ENCODE peak calls at places on chromosomes 4 and X, in ten cellular contexts. L is A549, W is GM12891, R is stomach, O is tibial nerve, F is GM12878, N is heart left ventricle, S is lower leg skin, I is H54, Q is Peyer's patch. Z is an unnamed sample.
A peak's percentile ranks its signal among the peaks of the same experiment; 100 is the strongest.

GRCh38 chr4:3235030-3235345 is 14.0 kb upstream of the MSANTD1 start:
- DNase-seq in L (no peak), W (no peak), R (no peak), O (no peak), F (no peak), N (no peak), S (no peak), I (no peak), Q (no peak), Z (no peak)

GRCh38 chrX:49725923-49726904 is 30.4 kb upstream of the PAGE1 start:
- DNase-seq in L (no peak), W (no peak), R (no peak), O (no peak), F (no peak), N (no peak), S (no peak), I (no peak), Q (no peak), Z (no peak)

GRCh38 chr4:152936446-152937279 is 540 bp downstream of the FHDC1 start:
- DNase-seq in L (peak; percentile 18), W (peak; percentile 39), R (peak; percentile 57), O (no peak), F (no peak), N (peak; percentile 12), S (peak; percentile 89), I (peak; percentile 38), Q (peak; percentile 77), Z (peak; percentile 82)

GRCh38 chr4:127140306-127140705 is 492.5 kb upstream of the INTU start:
- DNase-seq in L (peak; percentile 20), W (no peak), R (no peak), O (no peak), F (no peak), N (no peak), S (no peak), I (no peak), Q (no peak), Z (no peak)

GRCh38 chr4:139555705-139556070 is 331 bp downstream of the SETD7 start:
- DNase-seq in L (no peak), W (no peak), R (peak; percentile 45), O (peak; percentile 37), F (no peak), N (peak; percentile 56), S (peak; percentile 92), I (no peak), Q (peak; percentile 70), Z (no peak)

GRCh38 chr4:2761035-2761923 is 5.1 kb upstream of the TNIP2 start:
- DNase-seq in L (no peak), W (no peak), R (peak; percentile 90), O (no peak), F (no peak), N (no peak), S (no peak), I (no peak), Q (peak; percentile 92), Z (no peak)

GRCh38 chr4:28176942-28177341 is 1316.3 kb downstream of the STIM2 start:
- DNase-seq in L (peak; percentile 60), W (no peak), R (no peak), O (no peak), F (no peak), N (no peak), S (no peak), I (no peak), Q (no peak), Z (peak; percentile 0)

GRCh38 chrX:22053486-22053885 is 21.4 kb downstream of the PHEX start:
- DNase-seq in L (no peak), W (no peak), R (no peak), O (no peak), F (no peak), N (no peak), S (no peak), I (no peak), Q (no peak), Z (no peak)

DNA sequence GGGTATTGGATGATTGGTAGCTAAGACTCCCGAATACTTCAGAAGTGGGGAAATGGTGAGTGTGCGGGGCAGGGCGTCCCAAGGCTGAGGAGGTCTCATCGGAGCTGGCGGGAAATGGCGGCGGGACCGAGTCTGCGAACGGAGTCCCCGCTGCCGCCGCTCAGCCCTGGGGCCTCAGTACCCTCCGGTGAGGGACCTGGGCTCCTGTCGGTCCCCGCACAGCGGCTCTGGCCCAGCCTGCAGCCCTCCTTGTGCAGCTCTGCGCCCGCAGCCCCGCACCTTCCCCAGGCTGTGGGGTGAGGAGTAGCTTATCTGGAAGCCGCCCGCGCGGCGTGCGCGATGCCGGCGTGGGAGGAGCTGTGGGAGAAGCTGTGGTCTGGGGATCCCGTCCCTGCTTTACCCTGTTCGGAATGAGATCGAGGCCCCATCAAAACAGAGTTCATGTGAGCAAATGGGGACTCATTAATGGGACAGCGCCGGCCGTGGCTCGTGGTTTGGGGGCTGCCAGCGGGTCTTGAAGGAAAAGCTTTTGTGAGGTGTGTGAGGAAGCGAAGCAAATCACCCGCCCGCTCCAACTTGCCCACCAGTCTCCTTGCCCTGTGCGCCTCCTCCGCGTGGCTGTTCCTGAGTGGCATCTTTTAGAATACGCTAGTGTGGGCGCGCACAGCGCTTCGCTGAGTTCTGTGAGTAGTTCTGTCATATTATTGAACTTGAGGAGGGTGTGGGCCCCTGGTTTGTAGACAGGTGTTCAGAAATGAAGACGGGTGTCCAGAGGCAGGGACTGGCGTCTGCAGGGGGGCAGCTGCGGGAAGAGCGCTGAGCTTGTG is 531 bp downstream of the ZNF141 start:
- DNase-seq in L (peak; percentile 22), W (no peak), R (peak; percentile 40), O (peak; percentile 9), F (no peak), N (peak; percentile 36), S (peak; percentile 87), I (no peak), Q (no peak), Z (peak; percentile 78)
- TF ChIP-seq POLR2A in L (no peak), W (no peak), R (no peak), O (no peak), F (peak; percentile 68), N (no peak), S (no peak), I (no peak), Q (no peak), Z (peak; percentile 66)

GRCh38 chr4:122700178-122700725 is 32.3 kb upstream of the BBS12 start:
- DNase-seq in L (peak; percentile 6), W (no peak), R (no peak), O (no peak), F (no peak), N (peak; percentile 61), S (no peak), I (no peak), Q (peak; percentile 68), Z (no peak)
- TF ChIP-seq POLR2A in L (no peak), W (no peak), R (no peak), O (no peak), F (no peak), N (peak; percentile 63), S (no peak), I (no peak), Q (no peak), Z (no peak)

GRCh38 chr4:26583538-26583864 is 383 bp upstream of the TBC1D19 start:
- DNase-seq in L (no peak), W (no peak), R (no peak), O (no peak), F (no peak), N (no peak), S (no peak), I (no peak), Q (no peak), Z (no peak)

GRCh38 chr4:26579169-26579568 is 4.7 kb upstream of the TBC1D19 start:
- DNase-seq in L (no peak), W (no peak), R (no peak), O (no peak), F (no peak), N (no peak), S (no peak), I (no peak), Q (no peak), Z (no peak)

GRCh38 chr4:26584725-26585124 is 841 bp downstream of the TBC1D19 start:
- DNase-seq in L (no peak), W (no peak), R (no peak), O (no peak), F (no peak), N (no peak), S (no peak), I (no peak), Q (no peak), Z (no peak)

GRCh38 chr4:26589699-26590098 is 5.8 kb downstream of the TBC1D19 start:
- DNase-seq in L (no peak), W (no peak), R (no peak), O (no peak), F (no peak), N (no peak), S (no peak), I (no peak), Q (no peak), Z (no peak)

DNA sequence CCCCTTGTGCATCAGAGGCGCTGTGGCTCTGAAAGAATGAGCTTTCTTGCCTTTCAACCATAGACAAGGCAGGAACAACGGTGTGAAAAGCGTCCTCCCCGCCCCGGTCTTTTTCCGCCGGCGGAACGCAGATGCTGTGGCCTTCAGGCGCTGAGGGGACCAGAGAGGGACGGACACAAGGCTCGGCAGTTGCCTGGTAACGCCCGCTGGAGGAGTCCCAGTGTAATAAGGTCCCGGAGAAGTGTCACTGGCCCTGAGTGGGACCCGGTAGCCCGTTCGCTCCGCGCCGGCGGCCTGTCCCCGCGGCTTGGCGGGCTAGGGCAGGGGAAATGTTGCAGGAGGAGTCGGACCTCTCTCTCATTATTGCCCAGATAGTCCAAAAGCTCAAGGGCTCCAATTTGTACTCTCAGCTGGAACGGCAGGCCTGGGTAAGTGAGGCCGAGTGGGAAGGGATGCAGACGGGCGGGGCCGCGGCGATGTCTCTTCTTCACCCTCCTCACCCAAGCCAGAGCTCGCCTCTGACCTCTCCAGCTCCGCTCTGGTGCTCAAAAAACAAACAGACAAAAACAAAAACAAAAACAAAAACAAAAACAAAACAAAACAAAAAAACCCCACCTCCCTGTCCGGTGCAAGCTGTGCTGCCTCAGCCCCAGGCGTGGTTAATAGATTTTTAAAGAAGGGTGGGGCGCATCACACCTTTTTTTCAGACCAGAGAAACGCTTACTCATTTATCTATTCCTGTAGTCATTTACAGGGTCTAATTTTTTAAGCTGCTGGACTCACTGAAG is at the start of gene TBC1D19:
- DNase-seq in L (peak; percentile 88), W (peak; percentile 71), R (peak; percentile 91), O (peak; percentile 75), F (peak; percentile 56), N (peak; percentile 89), S (peak; percentile 97), I (peak; percentile 45), Q (peak; percentile 87), Z (peak; percentile 88)
- TF ChIP-seq POLR2A in L (no peak), W (peak; percentile 72), R (no peak), O (peak; percentile 42), F (peak; percentile 70), N (peak; percentile 51), S (no peak), I (peak; percentile 42), Q (no peak), Z (peak; percentile 48)

DNA sequence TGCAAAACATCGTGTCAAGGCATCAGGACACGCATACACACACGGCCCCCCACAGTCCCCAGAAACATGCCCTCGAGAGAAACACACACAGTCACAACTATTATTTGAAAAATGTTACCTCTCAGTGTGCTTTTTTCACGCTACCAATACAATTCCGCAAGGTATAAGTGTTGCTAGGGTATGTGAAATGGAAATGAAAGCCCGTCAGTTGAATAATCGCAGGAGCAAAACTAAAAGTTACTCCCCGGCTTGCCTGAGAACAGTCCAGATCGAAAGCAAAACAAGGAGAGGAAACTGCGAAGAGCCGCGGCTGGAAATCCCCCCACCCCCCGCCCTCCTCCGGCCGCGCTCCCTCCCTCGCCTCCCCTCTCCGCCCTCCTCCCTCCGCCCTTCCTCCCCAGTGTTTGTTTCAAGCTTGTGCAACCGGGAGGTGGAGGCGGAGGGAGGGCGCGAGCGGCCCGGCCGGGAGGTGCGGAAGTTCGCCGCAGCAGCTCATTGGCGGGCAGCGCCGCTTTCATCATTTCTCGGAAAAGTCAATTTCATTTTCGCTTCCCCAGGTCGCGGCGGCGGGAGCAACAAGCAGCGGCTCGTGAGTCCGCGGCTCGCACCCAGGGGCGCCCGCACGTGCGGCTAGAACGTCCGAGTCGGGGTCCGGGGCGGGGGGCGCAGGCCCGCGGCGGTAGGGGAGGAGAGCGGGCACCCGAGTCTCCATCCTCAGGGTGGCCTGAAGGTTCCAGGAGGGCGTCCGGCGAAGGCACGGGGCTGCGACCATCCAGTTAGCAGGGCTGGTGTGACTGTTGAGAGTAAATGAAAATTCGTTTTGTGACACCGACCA is at the start of gene IRF2:
- DNase-seq in L (peak; percentile 93), W (peak; percentile 90), R (peak; percentile 97), O (peak; percentile 94), F (peak; percentile 93), N (peak; percentile 98), S (peak; percentile 99), I (peak; percentile 84), Q (peak; percentile 97), Z (peak; percentile 99)
- TF ChIP-seq POLR2A in L (no peak), W (no peak), R (no peak), O (peak; percentile 93), F (peak; percentile 87), N (peak; percentile 94), S (no peak), I (peak; percentile 63), Q (peak; percentile 94), Z (peak; percentile 85)

Z was measured in erythroblast.